ENCODE peak calls at places on chromosome 6, in seven cellular contexts. D, C, M, Y, T, V and A are unnamed samples.

GRCh38 chr6:35757461-35758123 is 18.8 kb upstream of the CLPSL2 start:
- DNase-seq in D (peak; percentile 57), Y (peak; percentile 47), C (peak; percentile 57), M (no peak), V (peak; percentile 68), T (no peak), A (no peak)

GRCh38 chr6:31466466-31466865 is 31.5 kb upstream of the MICB start:
- DNase-seq in D (no peak), M (no peak), V (no peak), Y (no peak), T (no peak), C (no peak), A (no peak)

GRCh38 chr6:38638941-38639497 is 710 bp downstream of the BTBD9 start:
- DNase-seq in M (peak; percentile 49), C (no peak), Y (peak; percentile 68), T (peak; percentile 43), D (peak; percentile 27), V (peak; percentile 38), A (peak; percentile 61)

GRCh38 chr6:7881765-7882500 is 28.7 kb downstream of the TXNDC5 start:
- DNase-seq in T (no peak), M (no peak), D (no peak), C (no peak), Y (no peak), V (no peak), A (no peak)

GRCh38 chr6:166942393-166943168 is 13.8 kb downstream of the RNASET2 start:
- DNase-seq in T (no peak), C (no peak), V (no peak), M (no peak), Y (no peak), D (no peak), A (peak; percentile 55)

GRCh38 chr6:41157323-41157722 is 3.2 kb upstream of the TREML1 start:
- DNase-seq in Y (no peak), T (no peak), D (no peak), C (no peak), M (no peak), V (no peak), A (no peak)

GRCh38 chr6:143634486-143634885 is 43.3 kb upstream of the PHACTR2 start:
- DNase-seq in D (no peak), T (no peak), C (no peak), M (no peak), V (no peak), Y (no peak), A (no peak)

GRCh38 chr6:35321091-35321490 is 21.3 kb upstream of the PPARD start:
- DNase-seq in T (no peak), Y (no peak), M (no peak), V (no peak), C (no peak), D (no peak), A (no peak)

GRCh38 chr6:131107166-131107565 is 28.1 kb upstream of the AKAP7 start:
- DNase-seq in D (peak; percentile 35), V (no peak), C (no peak), Y (no peak), T (no peak), M (no peak), A (no peak)

GRCh38 chr6:166097914-166098522 is 69.6 kb downstream of the TBXT start:
- DNase-seq in D (peak; percentile 59), M (peak; percentile 13), T (peak; percentile 45), C (peak; percentile 89), Y (peak; percentile 72), V (peak; percentile 67), A (peak; percentile 44)

GRCh38 chr6:43858161-43859153 is 88.4 kb downstream of the VEGFA start:
- DNase-seq in V (no peak), D (no peak), C (no peak), T (no peak), M (no peak), Y (no peak), A (no peak)

GRCh38 chr6:42313038-42313437 is 95.4 kb upstream of the MRPS10 start:
- DNase-seq in T (no peak), Y (no peak), M (no peak), C (no peak), D (peak; percentile 42), V (no peak), A (no peak)

GRCh38 chr6:55636406-55637102 is 57.6 kb upstream of the HMGCLL1 start:
- DNase-seq in C (no peak), V (no peak), M (no peak), Y (no peak), D (peak; percentile 26), T (no peak), A (no peak)

GRCh38 chr6:84026721-84027164 is 6.8 kb upstream of the MRAP2 start:
- DNase-seq in D (no peak), T (no peak), M (no peak), V (no peak), Y (no peak), C (no peak), A (no peak)

GRCh38 chr6:16355699-16356481 is 117.5 kb downstream of the GMPR start:
- DNase-seq in M (peak; percentile 54), C (no peak), V (no peak), Y (no peak), D (no peak), T (no peak), A (no peak)

GRCh38 chr6:114419175-114419574 is 76.4 kb upstream of the HS3ST5 start:
- DNase-seq in D (no peak), C (no peak), Y (no peak), M (no peak), V (peak; percentile 10), T (no peak), A (no peak)

GRCh38 chr6:192313-192664 is 100.0 kb upstream of the DUSP22 start:
- DNase-seq in Y (no peak), C (no peak), V (no peak), D (no peak), T (no peak), M (no peak), A (no peak)

GRCh38 chr6:56259682-56260081 is 12.3 kb upstream of the COL21A1 start:
- DNase-seq in Y (no peak), D (peak; percentile 32), M (no peak), V (no peak), C (no peak), T (no peak), A (no peak)

GRCh38 chr6:41917528-41917927 is 3.4 kb downstream of the MED20 start:
- DNase-seq in C (no peak), D (peak; percentile 87), V (no peak), T (no peak), Y (no peak), M (peak; percentile 63), A (no peak)

GRCh38 chr6:161272600-161273355 is 1.1 kb downstream of the AGPAT4 start:
- DNase-seq in Y (no peak), M (no peak), D (no peak), T (no peak), C (no peak), V (no peak), A (no peak)